ENCODE peak calls at places on chromosomes 2 and 18, in five cellular contexts. A is CD4-positive, CD25-positive, alpha-beta regulatory T cell; V is AG09309; N is caudate nucleus; H is renal cortical epithelial cell. Q is an unnamed sample.

GRCh38 chr2:189798312-189799029 is 14.2 kb downstream of the PMS1 start:
- DNase-seq in H (peak; percentile 61), V (peak; percentile 44), A (no peak), N (no peak), Q (peak; percentile 21)

GRCh38 chr2:9097871-9098270 is 94.4 kb upstream of the MBOAT2 start:
- DNase-seq in A (no peak), N (no peak), H (no peak), V (no peak), Q (no peak)

GRCh38 chr18:67980241-67980640 is 463.7 kb upstream of the DSEL start:
- DNase-seq in N (no peak), A (no peak), H (no peak), V (no peak), Q (no peak)

GRCh38 chr18:50836521-50836957 is 16.7 kb upstream of the MRO start:
- DNase-seq in A (no peak), V (no peak), N (no peak), H (peak; percentile 86), Q (no peak)

GRCh38 chr18:51195602-51196115 is 1.8 kb downstream of the MEX3C start:
- DNase-seq in H (peak; percentile 71), N (no peak), A (no peak), V (no peak), Q (no peak)

GRCh38 chr2:163717993-163718680 is 17.7 kb downstream of the FIGN start:
- DNase-seq in N (no peak), V (no peak), A (no peak), H (no peak), Q (no peak)

GRCh38 chr2:230417436-230417835 is 1.4 kb downstream of the SP100 start:
- DNase-seq in H (no peak), V (no peak), N (no peak), A (no peak), Q (no peak)

GRCh38 chr2:15006667-15007066 is 374.1 kb downstream of the LRATD1 start:
- DNase-seq in N (no peak), V (no peak), A (no peak), H (no peak), Q (no peak)

GRCh38 chr2:120224735-120225548 is 1.7 kb upstream of the TMEM185B start:
- DNase-seq in H (no peak), N (no peak), A (no peak), V (no peak), Q (no peak)

GRCh38 chr2:238016526-238016925 is 44.3 kb upstream of the SCLY start:
- DNase-seq in V (no peak), A (no peak), N (no peak), H (no peak), Q (no peak)

GRCh38 chr2:169036717-169037450 is 5.8 kb upstream of the ABCB11 start:
- DNase-seq in N (no peak), H (no peak), V (no peak), A (no peak), Q (no peak)

GRCh38 chr2:112821142-112821541 is 15.4 kb downstream of the IL1B start:
- DNase-seq in N (no peak), V (no peak), A (no peak), H (peak; percentile 64), Q (no peak)